ENCODE peak calls at places on chromosomes 4 and X, in five cellular contexts. Q, B, M, J and Z are unnamed samples.

GRCh38 chr4:6701371-6701770 is 7.7 kb downstream of the S100P start:
- DNase-seq in Q (no peak), B (no peak), M (no peak), J (no peak), Z (no peak)

GRCh38 chrX:115521717-115522116 is 39.3 kb upstream of the PLS3 start:
- DNase-seq in Q (no peak), B (no peak), M (no peak), J (peak), Z (no peak)

GRCh38 chrX:66039916-66040315 is at the start of gene VSIG4:
- DNase-seq in Q (no peak), B (no peak), M (no peak), J (no peak), Z (no peak)

GRCh38 chr4:128861856-128862518 is 52.5 kb downstream of the JADE1 start:
- DNase-seq in Q (no peak), B (no peak), M (no peak), J (no peak), Z (no peak)

GRCh38 chrX:153499258-153499657 is 4.5 kb downstream of the BGN start:
- DNase-seq in Q (no peak), B (no peak), M (no peak), J (no peak), Z (no peak)

GRCh38 chr4:150852237-150852636 is 162.8 kb downstream of the LRBA start:
- DNase-seq in Q (no peak), B (no peak), M (no peak), J (no peak), Z (no peak)

GRCh38 chr4:152063301-152064235 is 302.8 kb upstream of the GATB start:
- DNase-seq in Q (no peak), B (no peak), M (no peak), J (no peak), Z (no peak)

GRCh38 chr4:106898621-106899230 is 137.4 kb downstream of the DKK2 start:
- DNase-seq in Q (no peak), B (no peak), M (peak), J (peak), Z (peak)

GRCh38 chr4:84799318-84799717 is 167.2 kb downstream of the WDFY3 start:
- DNase-seq in Q (no peak), B (no peak), M (no peak), J (no peak), Z (no peak)

GRCh38 chr4:1985780-1986577 is 22.8 kb downstream of the NELFA start:
- DNase-seq in Q (no peak), B (no peak), M (no peak), J (no peak), Z (no peak)

GRCh38 chr4:181523973-181524372 is 719.2 kb upstream of the TENM3 start:
- DNase-seq in Q (no peak), B (no peak), M (no peak), J (no peak), Z (no peak)

GRCh38 chr4:1541449-1542225 is 135.4 kb upstream of the NKX1-1 start:
- DNase-seq in Q (no peak), B (no peak), M (no peak), J (no peak), Z (no peak)

GRCh38 chr4:13349096-13349495 is 135.0 kb downstream of the RAB28 start:
- DNase-seq in Q (no peak), B (no peak), M (no peak), J (peak), Z (no peak)

GRCh38 chrX:50905334-50905733 is 5.2 kb upstream of the BMP15 start:
- DNase-seq in Q (no peak), B (no peak), M (no peak), J (no peak), Z (peak)

GRCh38 chr4:5050520-5050955 is 742 bp upstream of the STK32B start:
- DNase-seq in Q (no peak), B (no peak), M (no peak), J (peak), Z (peak)

GRCh38 chrX:119502727-119503483 is 34.7 kb downstream of the SLC25A5 start:
- DNase-seq in Q (peak), B (no peak), M (no peak), J (peak), Z (peak)

GRCh38 chr4:160038560-160038959 is 935.7 kb downstream of the RAPGEF2 start:
- DNase-seq in Q (peak), B (no peak), M (no peak), J (peak), Z (no peak)

GRCh38 chr4:15373363-15373762 is 54.5 kb upstream of the C1QTNF7 start:
- DNase-seq in Q (no peak), B (no peak), M (no peak), J (no peak), Z (no peak)

GRCh38 chr4:10051536-10052135 is 30.3 kb upstream of the SLC2A9 start:
- DNase-seq in Q (peak), B (no peak), M (no peak), J (no peak), Z (no peak)

GRCh38 chrX:78092296-78092695 is 11.8 kb upstream of the PGK1 start:
- DNase-seq in Q (no peak), B (no peak), M (no peak), J (peak), Z (peak)

GRCh38 chrX:1450381-1451161 is 2.1 kb downstream of the ASMTL start:
- DNase-seq in Q (no peak), B (no peak), M (no peak), J (no peak), Z (no peak)

GRCh38 chrX:300334-300733 is 18.3 kb downstream of the GTPBP6 start:
- DNase-seq in Q (no peak), B (no peak), M (no peak), J (no peak), Z (no peak)

GRCh38 chr4:173399016-173399415 is at the start of gene SCRG1:
- DNase-seq in Q (no peak), B (no peak), M (no peak), J (no peak), Z (no peak)

GRCh38 chrX:139113682-139114081 is 402.2 kb upstream of the FGF13 start:
- DNase-seq in Q (no peak), B (no peak), M (no peak), J (no peak), Z (no peak)

GRCh38 chr4:13640149-13640671 is 12.7 kb upstream of the BOD1L1 start:
- DNase-seq in Q (peak), B (no peak), M (peak), J (peak), Z (no peak)

GRCh38 chrX:20988804-20989203 is 385.4 kb upstream of the CNKSR2 start:
- DNase-seq in Q (no peak), B (no peak), M (no peak), J (no peak), Z (no peak)

GRCh38 chrX:107666931-107667330 is 38.6 kb downstream of the PRPS1 start:
- DNase-seq in Q (no peak), B (no peak), M (no peak), J (no peak), Z (no peak)

GRCh38 chr4:56460085-56460484 is 7.3 kb upstream of the SRP72 start:
- DNase-seq in Q (no peak), B (no peak), M (no peak), J (peak), Z (no peak)

GRCh38 chrX:28591542-28591941 is 4.3 kb downstream of the IL1RAPL1 start:
- DNase-seq in Q (no peak), B (no peak), M (no peak), J (peak), Z (no peak)

GRCh38 chr4:58139269-58139668 is 1029.1 kb upstream of the IGFBP7 start:
- DNase-seq in Q (no peak), B (no peak), M (no peak), J (no peak), Z (no peak)

GRCh38 chr4:76011700-76012387 is 4.5 kb upstream of the CXCL9 start:
- DNase-seq in Q (no peak), B (no peak), M (no peak), J (peak), Z (no peak)

GRCh38 chr4:73194064-73194463 is 64.5 kb downstream of the ANKRD17 start:
- DNase-seq in Q (no peak), B (no peak), M (no peak), J (no peak), Z (no peak)

GRCh38 chr4:123659759-123660158 is 263.2 kb downstream of the SPRY1 start:
- DNase-seq in Q (peak), B (no peak), M (no peak), J (peak), Z (peak)

GRCh38 chr4:7756561-7757355 is 182.9 kb downstream of the AFAP1 start:
- DNase-seq in Q (no peak), B (no peak), M (no peak), J (no peak), Z (no peak)

GRCh38 chr4:104870495-104871228 is 276.0 kb upstream of the TET2 start:
- DNase-seq in Q (no peak), B (no peak), M (no peak), J (no peak), Z (no peak)

GRCh38 chrX:7925867-7926472 is 1.2 kb downstream of the PNPLA4 start:
- DNase-seq in Q (peak), B (no peak), M (peak), J (peak), Z (peak)

GRCh38 chr4:85078016-85078415 is 111.5 kb upstream of the WDFY3 start:
- DNase-seq in Q (no peak), B (no peak), M (no peak), J (no peak), Z (no peak)

GRCh38 chr4:42277291-42277690 is 120.0 kb upstream of the SHISA3 start:
- DNase-seq in Q (no peak), B (no peak), M (no peak), J (no peak), Z (no peak)

GRCh38 chr4:42278709-42279324 is 118.5 kb upstream of the SHISA3 start:
- DNase-seq in Q (no peak), B (no peak), M (no peak), J (no peak), Z (no peak)

GRCh38 chr4:42281324-42282020 is 115.8 kb upstream of the SHISA3 start:
- DNase-seq in Q (no peak), B (no peak), M (no peak), J (no peak), Z (no peak)

GRCh38 chr4:42282081-42282901 is 115.0 kb upstream of the SHISA3 start:
- DNase-seq in Q (no peak), B (no peak), M (peak), J (peak), Z (peak)

GRCh38 chr4:42280327-42281095 is 116.8 kb upstream of the SHISA3 start:
- DNase-seq in Q (no peak), B (no peak), M (no peak), J (peak), Z (peak)
- TF ChIP-seq CTCF in Q (peak), B (no peak), M (peak), J (peak), Z (no peak)

GRCh38 chrX:86348669-86349068 is 200.4 kb downstream of the DACH2 start:
- DNase-seq in Q (no peak), B (no peak), M (no peak), J (no peak), Z (no peak)
- TF ChIP-seq CTCF in Q (no peak), B (no peak), M (no peak), J (no peak), Z (no peak)

DNA sequence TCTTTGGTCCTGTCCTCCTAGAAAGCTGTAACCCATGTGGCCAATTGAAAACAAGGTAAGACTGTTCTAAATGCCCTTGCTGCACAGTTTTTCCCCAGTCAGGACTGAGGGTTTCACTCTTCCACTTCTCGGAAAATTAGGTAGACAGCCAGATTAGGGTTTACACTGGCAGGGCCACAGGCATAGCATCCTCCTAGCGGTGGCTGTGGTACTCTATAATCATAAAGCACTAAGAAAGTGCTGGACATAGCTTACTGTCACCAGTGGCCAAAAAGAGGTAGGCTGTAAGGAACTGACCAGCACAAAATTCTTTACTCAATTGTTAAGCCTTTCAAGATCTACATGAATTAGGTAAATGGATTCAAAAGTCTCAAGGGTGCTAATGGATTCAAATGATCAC is 11.6 kb upstream of the USP46 start:
- DNase-seq in Q (no peak), B (no peak), M (no peak), J (no peak), Z (no peak)
- TF ChIP-seq CTCF in Q (no peak), B (no peak), M (no peak), J (peak), Z (no peak)

GRCh38 chr4:53654300-53654758 is 63.0 kb upstream of the LNX1 start:
- DNase-seq in Q (no peak), B (no peak), M (no peak), J (no peak), Z (no peak)

GRCh38 chr4:53653484-53654053 is 62.3 kb upstream of the LNX1 start:
- DNase-seq in Q (no peak), B (no peak), M (peak), J (peak), Z (peak)

GRCh38 chr4:53659112-53659511 is 67.8 kb upstream of the LNX1 start:
- DNase-seq in Q (no peak), B (no peak), M (no peak), J (no peak), Z (no peak)

GRCh38 chr4:53658029-53658428 is 66.7 kb upstream of the LNX1 start:
- DNase-seq in Q (no peak), B (no peak), M (no peak), J (no peak), Z (no peak)

DNA sequence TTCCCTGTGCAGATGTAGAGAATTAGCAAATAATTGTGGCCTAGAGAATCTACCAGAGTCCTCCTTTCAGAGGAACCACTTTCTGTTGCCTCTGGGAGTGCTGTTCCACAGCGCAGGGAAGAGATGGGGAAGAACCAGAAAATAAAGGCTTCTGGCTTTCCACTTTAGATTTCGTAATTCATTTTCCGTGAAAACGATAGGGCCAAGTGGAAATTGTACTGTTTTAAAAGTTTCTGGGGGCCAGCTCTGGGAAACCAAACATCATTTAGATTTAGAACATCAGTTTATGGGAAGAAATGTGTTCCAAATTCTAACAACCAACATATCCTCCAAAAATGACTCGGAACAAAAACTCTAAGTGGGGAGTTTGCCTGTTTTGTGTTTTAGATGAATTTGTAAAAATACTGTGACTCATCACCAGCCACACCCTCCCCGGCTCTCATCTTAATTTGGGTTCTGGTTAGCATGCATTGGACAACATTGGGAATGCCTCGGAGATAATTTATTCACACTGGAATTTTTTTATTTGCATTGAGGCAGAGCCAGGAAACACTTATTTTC is 65.2 kb upstream of the LNX1 start:
- DNase-seq in Q (no peak), B (no peak), M (no peak), J (peak), Z (no peak)
- TF ChIP-seq CTCF in Q (no peak), B (no peak), M (peak), J (peak), Z (no peak)